ENCODE peak calls at places on chromosomes 3 and 15, in four cellular contexts. A, W, O and Y are unnamed samples.

GRCh38 chr15:51077565-51078153 is 17.0 kb downstream of the TNFAIP8L3 start:
- DNase-seq in A (peak; percentile 77), O (peak; percentile 96), W (peak; percentile 80), Y (peak; percentile 66)

GRCh38 chr15:85477061-85477460 is 96.7 kb downstream of the AKAP13 start:
- DNase-seq in O (no peak), W (no peak), A (no peak), Y (no peak)

GRCh38 chr15:65688462-65688861 is 66.7 kb downstream of the SLC24A1 start:
- DNase-seq in O (no peak), W (no peak), A (no peak), Y (no peak)

GRCh38 chr3:152021951-152022461 is 148.6 kb downstream of the SUCNR1 start:
- DNase-seq in W (peak; percentile 46), O (no peak), A (no peak), Y (no peak)

GRCh38 chr15:36947035-36947719 is 153.2 kb downstream of the MEIS2 start:
- DNase-seq in A (no peak), W (no peak), O (no peak), Y (no peak)

GRCh38 chr3:18774319-18774877 is 349.3 kb upstream of the SATB1 start:
- DNase-seq in W (no peak), O (no peak), A (no peak), Y (no peak)

GRCh38 chr3:97687734-97688133 is 76.8 kb upstream of the ARL6 start:
- DNase-seq in W (no peak), O (peak; percentile 75), A (no peak), Y (no peak)

GRCh38 chr15:52018244-52018643 is 775 bp upstream of the MAPK6 start:
- DNase-seq in A (no peak), W (no peak), O (no peak), Y (no peak)

GRCh38 chr3:184524981-184525336 is 36.6 kb upstream of the EPHB3 start:
- DNase-seq in A (no peak), O (peak; percentile 66), W (no peak), Y (peak; percentile 32)

GRCh38 chr15:87604857-87605446 is 651.6 kb downstream of the NTRK3 start:
- DNase-seq in O (peak; percentile 71), A (no peak), W (no peak), Y (no peak)

GRCh38 chr15:64006642-64007041 is 39.6 kb downstream of the DAPK2 start:
- DNase-seq in W (no peak), O (no peak), A (no peak), Y (no peak)

GRCh38 chr3:180776433-180776832 is 97.1 kb upstream of the CCDC39 start:
- DNase-seq in W (no peak), A (no peak), O (no peak), Y (no peak)

GRCh38 chr3:104388624-104389023 is 978.1 kb upstream of the ALCAM start:
- DNase-seq in A (no peak), O (no peak), W (no peak), Y (no peak)

GRCh38 chr3:23664459-23664858 is 141.3 kb upstream of the UBE2E1 start:
- DNase-seq in W (no peak), A (no peak), O (no peak), Y (no peak)

GRCh38 chr15:82540984-82541431 is 751 bp upstream of the RPS17 start:
- DNase-seq in A (peak; percentile 42), W (no peak), O (peak; percentile 55), Y (no peak)

GRCh38 chr15:70068783-70069565 is 28.7 kb downstream of the TLE3 start:
- DNase-seq in O (no peak), A (peak; percentile 59), W (no peak), Y (no peak)

GRCh38 chr3:197353001-197353866 is 54.8 kb upstream of the DLG1 start:
- DNase-seq in W (no peak), A (no peak), O (no peak), Y (no peak)

GRCh38 chr15:85542895-85543331 is 162.5 kb downstream of the AKAP13 start:
- DNase-seq in O (no peak), W (no peak), A (no peak), Y (no peak)

GRCh38 chr15:40329804-40330203 is 6.3 kb downstream of the INAFM2 start:
- DNase-seq in O (no peak), W (no peak), A (no peak), Y (no peak)

GRCh38 chr15:90340345-90340744 is 11.7 kb upstream of the ZNF774 start:
- DNase-seq in W (no peak), A (no peak), O (peak; percentile 60), Y (no peak)

GRCh38 chr15:32867313-32867626 is 149.5 kb downstream of the GREM1 start:
- DNase-seq in A (no peak), O (no peak), W (no peak), Y (no peak)

GRCh38 chr3:111012388-111013248 is 59.0 kb upstream of the NECTIN3 start:
- DNase-seq in O (peak; percentile 64), W (no peak), A (no peak), Y (no peak)

GRCh38 chr15:29143293-29143692 is 126.3 kb downstream of the NSMCE3 start:
- DNase-seq in W (no peak), O (no peak), A (no peak), Y (no peak)

GRCh38 chr3:139718415-139718814 is 40.6 kb upstream of the NMNAT3 start:
- DNase-seq in A (peak; percentile 74), W (no peak), O (peak; percentile 85), Y (peak; percentile 45)

GRCh38 chr3:45249391-45249790 is 23.3 kb upstream of the TMEM158 start:
- DNase-seq in W (no peak), O (no peak), A (no peak), Y (no peak)

GRCh38 chr3:149536429-149536828 is 61.9 kb downstream of the TM4SF4 start:
- DNase-seq in A (peak; percentile 72), O (peak; percentile 78), W (peak; percentile 64), Y (peak; percentile 76)

GRCh38 chr15:81196576-81197254 is at the start of gene IL16:
- DNase-seq in W (no peak), A (no peak), O (no peak), Y (no peak)
- TF ChIP-seq CTCF in W (no peak), A (no peak), O (no peak), Y (no peak)

GRCh38 chr3:52625041-52625440 is 60.7 kb downstream of the PBRM1 start:
- DNase-seq in W (no peak), A (no peak), O (no peak), Y (no peak)
- H3K36me3 ChIP-seq in W (no peaks in the 10 kb centered on the region), A (peaks cover 42% of the 10 kb centered on the region), O (peaks cover 13% of the 10 kb centered on the region), Y (peaks cover 87% of the 10 kb centered on the region)

DNA sequence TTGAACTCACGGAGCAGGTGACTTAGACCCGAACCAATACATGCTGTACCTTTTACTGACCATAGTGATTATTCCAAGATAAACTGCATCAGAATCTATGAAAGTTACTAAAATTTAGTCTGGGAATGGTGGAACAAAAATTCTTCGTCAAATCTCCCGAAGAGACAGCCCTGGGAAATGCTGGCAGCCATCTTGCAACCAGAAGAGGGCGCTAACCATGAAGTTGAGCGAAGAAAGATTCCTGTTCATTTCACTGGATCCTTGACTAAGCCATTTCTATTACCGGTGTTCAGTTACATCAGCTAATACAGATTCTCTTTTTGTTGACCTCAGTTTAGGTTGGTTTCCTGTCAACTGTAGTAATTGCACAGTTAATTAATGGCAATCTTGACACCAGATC is 199.6 kb downstream of the SLC9A9 start:
- DNase-seq in W (no peak), O (peak; percentile 77), A (no peak), Y (no peak)
- TF ChIP-seq CTCF in W (no peak), O (peak; percentile 93), A (no peak), Y (no peak)

DNA sequence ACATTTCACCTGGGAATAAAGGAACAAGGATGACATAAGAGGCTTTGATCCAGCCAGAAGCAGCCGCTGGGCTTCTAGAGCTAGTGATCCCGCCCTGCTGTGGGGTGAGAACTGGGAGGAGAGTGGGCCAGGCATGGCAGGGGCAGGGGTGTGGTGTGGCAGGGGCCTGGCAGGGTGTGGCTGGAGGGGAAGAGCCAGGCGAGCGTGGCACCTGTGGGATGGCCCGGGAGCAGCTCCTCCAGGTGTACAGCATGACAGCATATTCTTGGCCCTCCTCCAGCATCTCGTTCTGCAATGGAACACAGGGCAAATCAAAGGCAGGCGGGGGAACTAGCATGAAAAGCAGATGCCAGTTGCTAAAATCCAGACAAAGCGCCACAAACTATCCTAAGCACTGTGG is 35.5 kb downstream of the CYFIP1 start:
- DNase-seq in O (no peak), A (peak; percentile 54), W (no peak), Y (no peak)
- H3K36me3 ChIP-seq in O (no peaks in the 10 kb centered on the region), A (peaks cover 14% of the 10 kb centered on the region), W (no peaks in the 10 kb centered on the region), Y (peaks cover 7% of the 10 kb centered on the region)